ENCODE peak calls at places on chromosomes 12 and 14, in four cellular contexts. One of them, this sample, is unnamed.

GRCh38 chr14:58060077-58060476 is 91.9 kb downstream of the ARMH4 start:
- DNase-seq in Peyer's patch: no peak
- DNase-seq in hepatocyte: no peak
- DNase-seq in psoas muscle: no peak
- DNase-seq in this sample: no peak

GRCh38 chr12:131002271-131002670 is 48.6 kb downstream of the ADGRD1 start:
- DNase-seq in hepatocyte: no peak
- DNase-seq in psoas muscle: no peak
- DNase-seq in Peyer's patch: no peak
- DNase-seq in this sample: peak; percentile 39

GRCh38 chr12:79378496-79378895 is 312.3 kb downstream of the PAWR start:
- DNase-seq in Peyer's patch: no peak
- DNase-seq in psoas muscle: no peak
- DNase-seq in hepatocyte: no peak
- DNase-seq in this sample: no peak

GRCh38 chr12:48979602-48980388 is 1.7 kb downstream of the WNT1 start:
- DNase-seq in hepatocyte: no peak
- DNase-seq in psoas muscle: peak; percentile 50
- DNase-seq in Peyer's patch: no peak
- DNase-seq in this sample: peak; percentile 76

GRCh38 chr12:32230607-32230982 is 123.9 kb downstream of the BICD1 start:
- DNase-seq in Peyer's patch: no peak
- DNase-seq in hepatocyte: no peak
- DNase-seq in psoas muscle: no peak
- DNase-seq in this sample: no peak

GRCh38 chr14:106141242-106142220 is 615.1 kb downstream of the TMEM121 start:
- DNase-seq in psoas muscle: no peak
- DNase-seq in hepatocyte: no peak
- DNase-seq in Peyer's patch: no peak
- DNase-seq in this sample: peak; percentile 2

GRCh38 chr14:80356413-80356812 is 145.1 kb upstream of the DIO2 start:
- DNase-seq in Peyer's patch: no peak
- DNase-seq in psoas muscle: no peak
- DNase-seq in hepatocyte: peak; percentile 16
- DNase-seq in this sample: peak; percentile 3

GRCh38 chr14:81562818-81563217 is 29.2 kb upstream of the SEL1L start:
- DNase-seq in psoas muscle: no peak
- DNase-seq in Peyer's patch: no peak
- DNase-seq in hepatocyte: no peak
- DNase-seq in this sample: no peak

GRCh38 chr12:26982866-26983265 is 31.3 kb downstream of the TM7SF3 start:
- DNase-seq in psoas muscle: no peak
- DNase-seq in hepatocyte: no peak
- DNase-seq in Peyer's patch: no peak
- DNase-seq in this sample: no peak

GRCh38 chr12:56699020-56699661 is 11.1 kb upstream of the PTGES3 start:
- DNase-seq in Peyer's patch: no peak
- DNase-seq in psoas muscle: no peak
- DNase-seq in hepatocyte: no peak
- DNase-seq in this sample: no peak

GRCh38 chr12:26832817-26833691 is at the start of gene ITPR2:
- DNase-seq in hepatocyte: peak; percentile 97
- DNase-seq in Peyer's patch: peak; percentile 96
- DNase-seq in psoas muscle: peak; percentile 95
- DNase-seq in this sample: peak; percentile 96

GRCh38 chr12:57591567-57592325 is 754 bp downstream of the PIP4K2C start:
- DNase-seq in psoas muscle: no peak
- DNase-seq in Peyer's patch: peak; percentile 64
- DNase-seq in hepatocyte: peak; percentile 65
- DNase-seq in this sample: no peak

GRCh38 chr12:53978477-53979356 is 4.0 kb upstream of the HOTAIR start:
- DNase-seq in hepatocyte: peak; percentile 84
- DNase-seq in psoas muscle: no peak
- DNase-seq in Peyer's patch: peak; percentile 71
- DNase-seq in this sample: no peak

GRCh38 chr14:68735836-68736235 is 57.0 kb downstream of the ZFP36L1 start:
- DNase-seq in hepatocyte: no peak
- DNase-seq in psoas muscle: no peak
- DNase-seq in Peyer's patch: no peak
- DNase-seq in this sample: no peak

GRCh38 chr14:74858022-74858421 is 17.9 kb downstream of the PROX2 start:
- DNase-seq in hepatocyte: no peak
- DNase-seq in Peyer's patch: no peak
- DNase-seq in psoas muscle: no peak
- DNase-seq in this sample: no peak

GRCh38 chr12:5904441-5904840 is 40.6 kb downstream of the ANO2 start:
- DNase-seq in psoas muscle: no peak
- DNase-seq in Peyer's patch: no peak
- DNase-seq in hepatocyte: no peak
- DNase-seq in this sample: no peak

GRCh38 chr14:105488781-105489606 is 2.1 kb upstream of the TEDC1 start:
- DNase-seq in Peyer's patch: no peak
- DNase-seq in psoas muscle: peak; percentile 32
- DNase-seq in hepatocyte: no peak
- DNase-seq in this sample: no peak

GRCh38 chr12:121170581-121171260 is 38.0 kb downstream of the P2RX7 start:
- DNase-seq in hepatocyte: no peak
- DNase-seq in Peyer's patch: no peak
- DNase-seq in psoas muscle: no peak
- DNase-seq in this sample: no peak

GRCh38 chr12:125528300-125528699 is 463.1 kb downstream of the AACS start:
- DNase-seq in hepatocyte: no peak
- DNase-seq in Peyer's patch: no peak
- DNase-seq in psoas muscle: no peak
- DNase-seq in this sample: no peak

GRCh38 chr14:28766505-28767238 is at the start of gene FOXG1:
- DNase-seq in psoas muscle: peak; percentile 50
- DNase-seq in Peyer's patch: no peak
- DNase-seq in hepatocyte: no peak
- DNase-seq in this sample: peak; percentile 98

GRCh38 chr14:103548463-103549351 is 13.8 kb downstream of the BAG5 start:
- DNase-seq in psoas muscle: peak; percentile 14
- DNase-seq in Peyer's patch: no peak
- DNase-seq in hepatocyte: no peak
- DNase-seq in this sample: peak; percentile 56

GRCh38 chr12:101298426-101298825 is 18.5 kb downstream of the UTP20 start:
- DNase-seq in Peyer's patch: no peak
- DNase-seq in hepatocyte: no peak
- DNase-seq in psoas muscle: no peak
- DNase-seq in this sample: no peak

GRCh38 chr14:105894125-105894977 is 368.0 kb downstream of the TMEM121 start:
- DNase-seq in psoas muscle: peak; percentile 2
- DNase-seq in hepatocyte: no peak
- DNase-seq in Peyer's patch: peak; percentile 25
- DNase-seq in this sample: no peak

GRCh38 chr12:19801941-19802340 is 362.6 kb downstream of the AEBP2 start:
- DNase-seq in hepatocyte: no peak
- DNase-seq in Peyer's patch: no peak
- DNase-seq in psoas muscle: no peak
- DNase-seq in this sample: no peak

GRCh38 chr12:19799886-19800602 is 360.8 kb downstream of the AEBP2 start:
- DNase-seq in Peyer's patch: no peak
- DNase-seq in psoas muscle: no peak
- DNase-seq in hepatocyte: no peak
- DNase-seq in this sample: no peak

GRCh38 chr12:19802915-19803314 is 363.6 kb downstream of the AEBP2 start:
- DNase-seq in hepatocyte: no peak
- DNase-seq in psoas muscle: no peak
- DNase-seq in Peyer's patch: no peak
- DNase-seq in this sample: no peak

GRCh38 chr12:19799216-19799615 is 359.9 kb downstream of the AEBP2 start:
- DNase-seq in hepatocyte: no peak
- DNase-seq in psoas muscle: no peak
- DNase-seq in Peyer's patch: no peak
- DNase-seq in this sample: no peak

DNA sequence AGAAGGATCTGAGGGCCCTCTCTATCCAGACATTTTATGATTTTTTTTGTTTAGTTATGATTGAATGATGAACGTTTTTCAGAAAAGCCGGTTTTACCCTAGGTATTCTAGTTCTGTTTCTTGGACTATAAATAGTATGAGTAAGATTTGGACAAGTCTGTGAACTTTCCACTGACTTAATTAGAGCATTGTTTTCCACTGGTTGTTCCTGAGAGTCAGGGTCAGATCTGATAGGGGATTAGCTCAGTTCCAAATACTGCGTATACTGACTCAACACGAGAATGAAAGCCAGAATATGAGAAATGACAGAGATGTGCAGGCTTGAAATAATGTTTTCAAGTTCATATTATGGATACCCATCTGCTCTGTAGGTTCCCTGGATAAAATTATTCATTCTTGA is 361.6 kb downstream of the AEBP2 start:
- DNase-seq in hepatocyte: no peak
- DNase-seq in psoas muscle: no peak
- DNase-seq in Peyer's patch: no peak
- DNase-seq in this sample: no peak
- H3K36me3 ChIP-seq in hepatocyte: no peaks in the 10 kb centered on the region
- H3K36me3 ChIP-seq in psoas muscle: no peaks in the 10 kb centered on the region
- H3K36me3 ChIP-seq in Peyer's patch: no peaks in the 10 kb centered on the region
- H3K36me3 ChIP-seq in this sample: no peaks in the 10 kb centered on the region

GRCh38 chr14:32434180-32434579 is 105.1 kb downstream of the AKAP6 start:
- DNase-seq in hepatocyte: no peak
- DNase-seq in psoas muscle: no peak
- DNase-seq in Peyer's patch: no peak
- DNase-seq in this sample: no peak
- H3K4me3 ChIP-seq in hepatocyte: no peak overlapping the region
- H3K4me3 ChIP-seq in psoas muscle: no peak overlapping the region
- H3K4me3 ChIP-seq in Peyer's patch: no peak overlapping the region
- H3K4me3 ChIP-seq in this sample: no peak overlapping the region

DNA sequence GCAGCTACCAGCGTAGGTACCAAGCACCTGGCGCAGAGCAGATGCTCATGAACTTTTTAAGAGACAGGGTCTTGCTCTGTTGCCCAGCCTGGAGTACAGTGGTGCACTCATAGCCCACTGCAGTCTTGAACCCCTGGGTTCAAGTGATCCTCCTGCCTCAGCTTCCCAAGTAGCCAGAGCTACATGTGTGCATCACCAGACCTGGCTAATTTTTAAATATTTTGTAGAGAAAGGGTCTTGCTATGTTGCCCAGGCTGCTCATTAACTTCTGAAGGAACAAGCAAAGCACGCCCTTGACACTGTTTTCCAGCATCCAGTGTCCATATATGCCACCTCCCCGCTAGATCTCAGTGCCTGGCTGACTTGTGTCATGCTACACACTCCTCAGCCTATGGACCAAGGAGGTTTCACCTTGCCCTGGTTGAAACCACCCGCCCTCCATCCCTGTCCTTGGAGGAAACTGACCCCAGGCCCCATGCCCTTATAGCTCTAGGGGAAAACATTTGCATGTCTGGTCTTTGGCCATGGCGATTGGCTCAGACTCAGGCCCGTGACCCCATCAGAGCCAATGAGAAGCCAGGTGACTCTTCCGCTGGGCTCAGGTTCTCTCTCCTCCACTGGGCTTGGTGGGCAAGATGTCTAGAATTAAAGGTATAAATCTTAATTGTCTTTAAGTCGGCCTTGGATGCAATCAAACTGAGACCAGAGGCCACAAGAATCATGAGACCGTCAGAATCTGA is 26.3 kb downstream of the TESC start:
- DNase-seq in Peyer's patch: no peak
- DNase-seq in hepatocyte: no peak
- DNase-seq in psoas muscle: no peak
- DNase-seq in this sample: peak; percentile 73
- H3K36me3 ChIP-seq in Peyer's patch: no peaks in the 10 kb centered on the region
- H3K36me3 ChIP-seq in hepatocyte: no peaks in the 10 kb centered on the region
- H3K36me3 ChIP-seq in psoas muscle: no peaks in the 10 kb centered on the region
- H3K36me3 ChIP-seq in this sample: no peaks in the 10 kb centered on the region

DNA sequence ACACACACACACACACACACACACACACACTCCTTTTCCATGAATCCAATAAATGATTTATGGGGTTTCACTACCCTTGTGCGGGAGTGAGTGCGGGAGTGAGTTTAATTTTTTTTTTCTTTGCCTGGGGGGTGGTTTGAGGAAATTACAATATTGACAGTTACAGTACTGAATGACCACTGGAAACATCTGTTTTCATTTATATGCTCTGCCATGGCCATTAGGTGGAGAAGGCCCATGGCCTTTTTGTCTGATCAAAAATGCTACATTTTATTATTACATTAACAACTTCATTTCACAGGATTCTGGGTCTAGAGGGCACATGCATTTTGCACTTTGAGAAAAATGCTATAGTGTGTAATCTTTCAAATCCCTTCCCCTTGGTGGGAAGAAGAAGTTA is 5.9 kb downstream of the TBX3 start:
- DNase-seq in psoas muscle: no peak
- DNase-seq in Peyer's patch: no peak
- DNase-seq in hepatocyte: no peak
- DNase-seq in this sample: no peak
- H3K4me3 ChIP-seq in psoas muscle: no peak overlapping the region
- H3K4me3 ChIP-seq in Peyer's patch: no peak overlapping the region
- H3K4me3 ChIP-seq in hepatocyte: peak overlapping the region; percentile 90
- H3K4me3 ChIP-seq in this sample: no peak overlapping the region

GRCh38 chr12:16545836-16546235 is 60.1 kb downstream of the LMO3 start:
- DNase-seq in hepatocyte: no peak
- DNase-seq in Peyer's patch: no peak
- DNase-seq in psoas muscle: no peak
- DNase-seq in this sample: no peak

DNA sequence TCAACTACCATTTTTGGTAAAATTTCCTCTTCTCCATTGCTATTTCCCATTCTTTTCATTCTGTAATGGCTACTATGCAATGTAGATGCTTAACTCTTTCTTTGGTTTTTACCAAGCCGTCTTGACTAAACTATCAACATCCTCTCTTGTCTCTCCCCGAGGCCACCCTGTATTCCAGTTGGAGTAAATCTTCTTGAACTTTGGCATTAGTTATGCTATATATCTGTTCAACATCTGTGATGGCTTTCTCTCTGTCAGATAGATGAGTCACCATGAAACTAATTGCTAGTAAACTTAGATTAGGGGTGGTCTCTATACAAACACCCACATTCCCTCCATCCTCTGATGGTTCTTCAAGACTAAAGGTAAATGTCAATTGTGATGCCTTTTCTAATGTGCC is 63.4 kb downstream of the LMO3 start:
- DNase-seq in Peyer's patch: no peak
- DNase-seq in hepatocyte: no peak
- DNase-seq in psoas muscle: no peak
- DNase-seq in this sample: no peak
- H3K36me3 ChIP-seq in Peyer's patch: no peaks in the 10 kb centered on the region
- H3K36me3 ChIP-seq in hepatocyte: no peaks in the 10 kb centered on the region
- H3K36me3 ChIP-seq in psoas muscle: no peaks in the 10 kb centered on the region
- H3K36me3 ChIP-seq in this sample: no peaks in the 10 kb centered on the region

This sample was measured in H7.